ENCODE peak calls at places on chromosomes 12 and 14, in five cellular contexts. D is HCT116, I is cardiac muscle cell, P is retinal pigment epithelial cell, W is right lobe of liver. F is an unnamed sample.

GRCh38 chr14:29354446-29354845 is 573.2 kb downstream of the PRKD1 start:
- DNase-seq in I (no peak), P (no peak), D (no peak), W (no peak), F (no peak)

GRCh38 chr12:103833095-103833777 is 7.8 kb downstream of the NT5DC3 start:
- DNase-seq in D (no peak), W (no peak), I (no peak), P (no peak), F (no peak)

GRCh38 chr12:24109381-24110039 is 160.0 kb upstream of the SOX5 start:
- DNase-seq in P (no peak), D (no peak), W (no peak), I (peak; percentile 19), F (no peak)

GRCh38 chr14:61527325-61528100 is 167.8 kb upstream of the HIF1A start:
- DNase-seq in D (no peak), I (no peak), P (peak; percentile 55), W (no peak), F (no peak)

GRCh38 chr12:6465467-6466183 is 4.9 kb downstream of the VAMP1 start:
- DNase-seq in P (no peak), D (peak; percentile 54), I (peak; percentile 79), W (no peak), F (peak; percentile 51)

GRCh38 chr12:103676863-103677262 is 89.8 kb downstream of the STAB2 start:
- DNase-seq in W (no peak), D (no peak), I (no peak), P (no peak), F (no peak)

GRCh38 chr12:116870306-116870705 is 10.9 kb downstream of the HRK start:
- DNase-seq in W (no peak), I (no peak), D (no peak), P (no peak), F (no peak)

GRCh38 chr12:115209230-115209629 is 525.3 kb upstream of the TBX3 start:
- DNase-seq in D (no peak), I (peak; percentile 54), P (no peak), W (no peak), F (no peak)

GRCh38 chr14:92366237-92366636 is 43.3 kb downstream of the SLC24A4 start:
- DNase-seq in P (no peak), D (no peak), I (no peak), W (no peak), F (no peak)

GRCh38 chr14:77498120-77498979 is at the start of gene ISM2:
- DNase-seq in P (no peak), D (no peak), I (peak; percentile 72), W (peak; percentile 43), F (no peak)

GRCh38 chr14:69333791-69334337 is 64.2 kb downstream of the ERH start:
- DNase-seq in D (no peak), W (no peak), P (no peak), I (no peak), F (no peak)

GRCh38 chr14:105927094-105927475 is 400.7 kb downstream of the TMEM121 start:
- DNase-seq in W (no peak), D (no peak), P (no peak), I (no peak), F (no peak)

GRCh38 chr12:6548556-6549378 is 7.1 kb downstream of the IFFO1 start:
- DNase-seq in W (no peak), P (no peak), I (no peak), D (no peak), F (no peak)

GRCh38 chr14:33210304-33210703 is 271.6 kb downstream of the NPAS3 start:
- DNase-seq in D (no peak), I (peak; percentile 75), P (no peak), W (no peak), F (peak; percentile 15)

GRCh38 chr12:65977384-65977783 is 153.1 kb downstream of the HMGA2 start:
- DNase-seq in W (no peak), D (no peak), P (no peak), I (no peak), F (no peak)

GRCh38 chr14:101733211-101733610 is 28.3 kb upstream of the PPP2R5C start:
- DNase-seq in W (no peak), D (peak; percentile 21), P (no peak), I (no peak), F (peak; percentile 35)

GRCh38 chr12:51098611-51099010 is 15.2 kb upstream of the CSRNP2 start:
- DNase-seq in P (no peak), I (no peak), W (no peak), D (no peak), F (no peak)

GRCh38 chr12:132700212-132700913 is 10.3 kb upstream of the PGAM5 start:
- DNase-seq in W (no peak), D (no peak), P (no peak), I (no peak), F (peak; percentile 42)

GRCh38 chr14:106551265-106551664 is 1024.9 kb downstream of the TMEM121 start:
- DNase-seq in I (no peak), D (no peak), P (no peak), W (no peak), F (no peak)

GRCh38 chr12:74185360-74185759 is 352.3 kb upstream of the ATXN7L3B start:
- DNase-seq in W (no peak), I (no peak), P (no peak), D (no peak), F (no peak)

GRCh38 chr14:89308232-89308959 is 108.6 kb downstream of the FOXN3 start:
- DNase-seq in D (no peak), I (no peak), W (no peak), P (no peak), F (no peak)

GRCh38 chr12:94099191-94099983 is 49.0 kb upstream of the PLXNC1 start:
- DNase-seq in I (no peak), W (no peak), P (no peak), D (no peak), F (no peak)

GRCh38 chr12:30847259-30847658 is 79.3 kb upstream of the TSPAN11 start:
- DNase-seq in D (peak; percentile 62), W (no peak), I (peak; percentile 58), P (peak; percentile 19), F (peak; percentile 41)

GRCh38 chr14:95264271-95264973 is 55.3 kb downstream of the CLMN start:
- DNase-seq in P (no peak), I (no peak), D (no peak), W (no peak), F (no peak)

GRCh38 chr14:39762576-39763401 is 330.6 kb upstream of the FBXO33 start:
- DNase-seq in W (no peak), P (no peak), I (no peak), D (no peak), F (no peak)

GRCh38 chr12:41739066-41739465 is 405.6 kb downstream of the GXYLT1 start:
- DNase-seq in P (no peak), W (no peak), D (no peak), I (no peak), F (no peak)

GRCh38 chr14:94044476-94045091 is 18.4 kb downstream of the OTUB2 start:
- DNase-seq in D (no peak), P (no peak), I (no peak), W (no peak), F (no peak)

GRCh38 chr14:51616724-51617409 is 34.8 kb upstream of the FRMD6 start:
- DNase-seq in D (peak; percentile 62), I (no peak), W (no peak), P (peak; percentile 93), F (peak; percentile 95)

GRCh38 chr12:21819236-21819635 is 44.7 kb upstream of the KCNJ8 start:
- DNase-seq in W (no peak), D (no peak), I (no peak), P (no peak), F (no peak)

GRCh38 chr12:56953314-56953713 is 4.1 kb downstream of the RDH16 start:
- DNase-seq in W (no peak), P (no peak), I (no peak), D (no peak), F (no peak)

GRCh38 chr12:3529281-3529680 is 38.3 kb downstream of the PRMT8 start:
- DNase-seq in I (no peak), P (no peak), W (no peak), D (no peak), F (no peak)

DNA sequence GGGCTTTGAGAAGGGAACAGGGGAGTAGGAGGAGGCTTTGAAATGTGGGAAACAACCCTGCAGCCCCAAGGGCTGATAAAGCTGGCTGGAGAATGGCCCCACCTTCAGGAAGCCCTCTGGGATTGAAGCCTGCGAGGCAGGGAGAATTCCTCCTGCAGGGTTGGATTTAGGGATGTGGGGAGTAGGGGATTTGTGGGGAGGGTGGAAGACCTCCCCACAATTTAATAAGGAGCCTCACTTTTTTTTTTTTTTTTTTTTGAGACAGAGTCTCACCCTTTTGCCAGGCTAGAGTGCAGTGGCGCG is 88.8 kb upstream of the NCOR2 start:
- DNase-seq in I (no peak), D (no peak), W (no peak), P (no peak), F (no peak)
- TF ChIP-seq CTCF in I (no peak), D (no peak), W (no peak), P (peak; percentile 18), F (peak; percentile 22)

GRCh38 chr14:71429900-71430299 is 502.3 kb upstream of the RGS6 start:
- DNase-seq in W (no peak), P (no peak), D (no peak), I (no peak), F (no peak)

GRCh38 chr14:71433303-71433702 is 498.9 kb upstream of the RGS6 start:
- DNase-seq in I (no peak), D (no peak), P (no peak), W (no peak), F (no peak)

GRCh38 chr14:71431169-71431525 is 501.1 kb upstream of the RGS6 start:
- DNase-seq in D (no peak), I (no peak), W (no peak), P (no peak), F (no peak)

GRCh38 chr14:71432334-71432733 is 499.9 kb upstream of the RGS6 start:
- DNase-seq in I (no peak), W (no peak), D (no peak), P (no peak), F (no peak)

GRCh38 chr14:71430321-71431168 is 501.7 kb upstream of the RGS6 start:
- DNase-seq in D (no peak), W (no peak), I (no peak), P (no peak), F (no peak)
- H3K4me3 ChIP-seq in D (no peak overlapping the region), W (no peak overlapping the region), I (no peak overlapping the region), P (no peak overlapping the region), F (no peak overlapping the region)

DNA sequence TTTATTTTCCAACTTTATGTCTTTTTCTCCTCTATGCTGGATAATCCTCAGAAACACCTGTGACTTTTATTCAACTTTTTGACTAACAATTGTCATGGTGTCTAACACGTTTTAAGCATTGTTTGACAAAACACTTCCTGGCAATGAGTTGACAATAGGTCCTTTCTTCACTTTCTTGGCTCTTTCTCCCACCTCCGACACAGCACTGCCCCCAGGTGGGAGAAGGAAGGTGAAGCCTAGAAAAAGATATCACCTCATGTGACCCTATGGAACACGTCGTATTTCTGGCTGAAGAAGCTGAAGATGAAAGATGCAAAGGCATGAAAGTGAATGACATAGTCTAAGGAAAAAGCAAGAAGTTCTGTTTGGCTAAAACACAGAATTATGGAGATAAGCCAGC is 430.0 kb downstream of the ETNK1 start:
- DNase-seq in W (peak; percentile 29), I (peak; percentile 46), D (peak; percentile 8), P (no peak), F (no peak)
- TF ChIP-seq CTCF in W (peak; percentile 67), I (peak; percentile 29), D (peak; percentile 8), P (peak; percentile 76), F (no peak)

DNA sequence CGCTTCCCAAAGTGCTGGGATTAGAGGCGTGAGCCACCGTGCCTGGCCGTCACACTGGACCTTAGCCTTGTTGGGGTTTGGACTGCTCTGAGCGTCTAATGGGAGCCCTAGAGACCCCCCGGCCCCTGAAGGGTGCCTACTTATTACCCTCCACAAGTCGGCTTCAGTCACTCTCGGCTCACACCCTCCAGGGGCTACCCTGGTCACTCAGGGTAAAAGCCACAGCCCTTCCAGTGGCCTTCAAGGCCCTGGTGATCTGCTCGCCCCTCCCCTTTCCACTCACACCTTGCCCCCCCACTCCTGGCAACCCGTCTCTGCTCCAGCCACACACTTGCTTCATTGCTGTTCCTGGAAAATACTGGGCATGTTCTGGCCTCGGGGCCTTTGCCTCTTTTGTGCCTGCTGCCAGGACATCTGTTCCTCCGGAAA is 3.6 kb upstream of the MORN3 start:
- DNase-seq in D (no peak), W (no peak), I (no peak), P (no peak), F (no peak)
- H3K4me3 ChIP-seq in D (peak overlapping the region; percentile 58), W (no peak overlapping the region), I (peak overlapping the region; percentile 40), P (peak overlapping the region; percentile 68), F (peak overlapping the region; percentile 53)